ENCODE peak calls at places on chromosomes 5 and 9, in six cellular contexts. U is CD8-positive, alpha-beta T cell; D is Peyer's patch; J is prostate gland; S is spleen; I is right lobe of liver. F is an unnamed sample. For H3K4me1, the result is how much of the 10 kb centered on the place peaks cover.

GRCh38 chr5:111072949-111073682 is 1.6 kb downstream of the TSLP start:
- DNase-seq in J (peak), D (peak), S (peak), U (peak), I (peak), F (peak)

GRCh38 chr9:35669331-35670145 is 4.2 kb upstream of the CA9 start:
- DNase-seq in S (peak), D (no peak), U (no peak), J (no peak), I (peak), F (no peak)

GRCh38 chr5:177369050-177369912 is 11.6 kb downstream of the RGS14 start:
- DNase-seq in S (no peak), I (no peak), J (no peak), D (no peak), U (peak), F (no peak)

GRCh38 chr5:157607371-157608161 is 32.0 kb upstream of the ADAM19 start:
- DNase-seq in S (no peak), I (no peak), J (no peak), D (peak), U (peak), F (no peak)

GRCh38 chr9:137722481-137722880 is 103.7 kb downstream of the EHMT1 start:
- DNase-seq in S (no peak), U (peak), J (no peak), D (no peak), I (no peak), F (no peak)

GRCh38 chr5:118042076-118042475 is 946.3 kb downstream of the DTWD2 start:
- DNase-seq in D (no peak), I (no peak), J (no peak), S (no peak), U (no peak), F (no peak)

GRCh38 chr9:5621327-5621726 is 7.6 kb upstream of the RIC1 start:
- DNase-seq in I (no peak), D (no peak), J (no peak), U (no peak), S (no peak), F (no peak)

GRCh38 chr5:55994998-55995914 is 493 bp upstream of the IL6ST start:
- DNase-seq in S (peak), U (peak), J (peak), D (peak), I (peak), F (peak)

GRCh38 chr9:95095619-95096355 is 221.7 kb downstream of the FANCC start:
- DNase-seq in D (no peak), I (no peak), S (no peak), U (no peak), J (no peak), F (no peak)

GRCh38 chr5:198516-198915 is 7.2 kb downstream of the LRRC14B start:
- DNase-seq in J (no peak), U (no peak), S (peak), I (no peak), D (no peak), F (no peak)

GRCh38 chr9:6133346-6134063 is 82.1 kb upstream of the IL33 start:
- DNase-seq in I (no peak), D (no peak), U (no peak), J (no peak), S (no peak), F (no peak)

GRCh38 chr5:82375488-82376294 is 97.5 kb upstream of the RPS23 start:
- DNase-seq in I (no peak), S (no peak), J (no peak), D (no peak), U (no peak), F (no peak)
- TF ChIP-seq CTCF in I (no peak), S (no peak), J (no peak), D (no peak), U (no peak), F (no peak)

DNA sequence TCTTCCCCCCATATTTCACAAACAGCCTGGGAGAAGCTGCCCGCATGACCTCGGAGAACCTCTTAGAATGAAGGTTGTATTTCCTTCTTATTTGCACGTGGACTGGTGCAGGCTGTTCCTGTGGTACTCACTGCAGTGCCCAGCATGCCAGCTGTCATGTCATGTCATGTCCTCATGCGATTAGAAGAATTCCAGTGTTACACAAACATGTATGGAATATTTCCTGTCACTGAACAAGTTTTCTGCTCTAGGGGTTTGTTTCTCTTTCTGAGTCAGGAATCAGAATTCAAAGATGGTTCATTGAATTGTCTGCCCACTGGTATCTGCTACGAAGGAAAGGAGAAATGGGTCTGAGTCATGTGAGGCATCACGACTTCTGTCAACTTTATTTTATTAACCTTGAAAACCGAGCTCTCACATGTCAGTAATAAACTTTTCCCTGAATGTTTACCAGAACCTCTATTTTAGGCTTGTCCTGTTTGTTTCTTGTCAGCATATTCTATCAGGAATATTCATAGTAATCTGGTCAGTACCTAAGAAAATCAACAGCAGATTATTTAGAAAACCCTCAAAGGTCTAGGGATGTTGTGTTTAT is 415.6 kb downstream of the GADD45G start:
- DNase-seq in S (peak), J (no peak), D (no peak), I (no peak), U (no peak), F (no peak)
- H3K4me1 ChIP-seq in S (under half), J (under half), D (under half), I (under half), U (under half), F (under half)

GRCh38 chr5:39148983-39149534 is 70.3 kb downstream of the FYB1 start:
- DNase-seq in D (no peak), J (no peak), U (no peak), S (no peak), I (no peak), F (no peak)
- TF ChIP-seq CTCF in D (peak), J (no peak), U (peak), S (peak), I (peak), F (no peak)

GRCh38 chr9:123727332-123727731 is 202.6 kb downstream of the DENND1A start:
- DNase-seq in S (no peak), I (no peak), U (no peak), J (no peak), D (no peak), F (no peak)
- H3K4me1 ChIP-seq in S (under half), I (under half), U (under half), J (under half), D (under half), F (under half)

GRCh38 chr9:78278177-78278777 is 18.6 kb upstream of the PSAT1 start:
- DNase-seq in J (no peak), I (no peak), D (no peak), S (no peak), U (no peak), F (no peak)
- TF ChIP-seq CTCF in J (no peak), I (no peak), D (no peak), S (no peak), U (no peak), F (no peak)